ENCODE peak calls at places on chromosome 4, in five cellular contexts. One of them, this sample, is unnamed.

GRCh38 chr4:15145709-15146108 is 143.4 kb downstream of the CPEB2 start:
- DNase-seq in CD8-positive, alpha-beta T cell: no peak
- DNase-seq in fibroblast of the conjunctiva: no peak
- DNase-seq in SJSA1: no peak
- DNase-seq in left cardiac atrium: no peak
- DNase-seq in this sample: no peak

GRCh38 chr4:127905029-127905428 is 24.3 kb downstream of the PLK4 start:
- DNase-seq in CD8-positive, alpha-beta T cell: no peak
- DNase-seq in SJSA1: no peak
- DNase-seq in fibroblast of the conjunctiva: no peak
- DNase-seq in left cardiac atrium: no peak
- DNase-seq in this sample: no peak

GRCh38 chr4:71266090-71266794 is 72.6 kb upstream of the SLC4A4 start:
- DNase-seq in left cardiac atrium: peak; percentile 25
- DNase-seq in SJSA1: no peak
- DNase-seq in CD8-positive, alpha-beta T cell: no peak
- DNase-seq in fibroblast of the conjunctiva: no peak
- DNase-seq in this sample: no peak

GRCh38 chr4:5050520-5050955 is 742 bp upstream of the STK32B start:
- DNase-seq in fibroblast of the conjunctiva: peak; percentile 63
- DNase-seq in left cardiac atrium: peak; percentile 76
- DNase-seq in SJSA1: peak; percentile 30
- DNase-seq in CD8-positive, alpha-beta T cell: no peak
- DNase-seq in this sample: peak; percentile 62

GRCh38 chr4:110628321-110629213 is 5.7 kb upstream of the PITX2 start:
- DNase-seq in SJSA1: no peak
- DNase-seq in left cardiac atrium: no peak
- DNase-seq in fibroblast of the conjunctiva: no peak
- DNase-seq in CD8-positive, alpha-beta T cell: no peak
- DNase-seq in this sample: no peak

GRCh38 chr4:145679520-145679919 is 426 bp upstream of the C4orf51 start:
- DNase-seq in fibroblast of the conjunctiva: peak; percentile 84
- DNase-seq in left cardiac atrium: peak; percentile 37
- DNase-seq in SJSA1: peak; percentile 55
- DNase-seq in CD8-positive, alpha-beta T cell: no peak
- DNase-seq in this sample: peak; percentile 12

GRCh38 chr4:79623125-79623905 is 215.3 kb upstream of the GK2 start:
- DNase-seq in CD8-positive, alpha-beta T cell: no peak
- DNase-seq in SJSA1: no peak
- DNase-seq in fibroblast of the conjunctiva: no peak
- DNase-seq in left cardiac atrium: peak; percentile 20
- DNase-seq in this sample: peak; percentile 78

GRCh38 chr4:184097240-184097619 is 120.4 kb downstream of the ENPP6 start:
- DNase-seq in fibroblast of the conjunctiva: peak; percentile 13
- DNase-seq in left cardiac atrium: peak; percentile 73
- DNase-seq in SJSA1: no peak
- DNase-seq in CD8-positive, alpha-beta T cell: no peak
- DNase-seq in this sample: no peak

GRCh38 chr4:3176625-3177229 is 72.2 kb upstream of the MSANTD1 start:
- DNase-seq in CD8-positive, alpha-beta T cell: no peak
- DNase-seq in fibroblast of the conjunctiva: no peak
- DNase-seq in SJSA1: no peak
- DNase-seq in left cardiac atrium: no peak
- DNase-seq in this sample: peak; percentile 40

GRCh38 chr4:186607490-186607889 is 52.1 kb upstream of the MTNR1A start:
- DNase-seq in SJSA1: no peak
- DNase-seq in left cardiac atrium: no peak
- DNase-seq in CD8-positive, alpha-beta T cell: no peak
- DNase-seq in fibroblast of the conjunctiva: no peak
- DNase-seq in this sample: no peak

GRCh38 chr4:153676984-153677383 is 7.1 kb upstream of the TLR2 start:
- DNase-seq in fibroblast of the conjunctiva: peak; percentile 84
- DNase-seq in left cardiac atrium: no peak
- DNase-seq in SJSA1: peak; percentile 9
- DNase-seq in CD8-positive, alpha-beta T cell: no peak
- DNase-seq in this sample: no peak

This sample was measured in NCI-H446.